ENCODE peak calls at places on chromosomes 1 and 21, in six cellular contexts. F is H9, E is IMR-90, D is neuronal stem cell, N is mesenchymal stem cell, L is H1. I is an unnamed sample.

GRCh38 chr1:119968068-119968492 is 71.8 kb upstream of the ADAM30 start:
- DNase-seq in N (peak; percentile 59), L (peak; percentile 86), D (peak; percentile 42), E (peak; percentile 52), F (peak; percentile 74), I (peak; percentile 65)

GRCh38 chr1:181459067-181459466 is 24.2 kb upstream of the CACNA1E start:
- DNase-seq in D (no peak), N (no peak), E (no peak), L (peak; percentile 11), F (no peak), I (peak; percentile 69)

GRCh38 chr21:46069166-46069565 is 28.7 kb upstream of the COL6A2 start:
- DNase-seq in N (no peak), L (no peak), E (no peak), D (no peak), F (no peak), I (no peak)

GRCh38 chr1:44655609-44656008 is 18.7 kb downstream of the TMEM53 start:
- DNase-seq in D (no peak), L (peak; percentile 66), F (peak; percentile 69), N (peak; percentile 25), E (no peak), I (peak; percentile 49)

GRCh38 chr1:170095976-170096725 is 21.7 kb upstream of the KIFAP3 start:
- DNase-seq in L (no peak), D (no peak), F (no peak), N (no peak), E (no peak), I (no peak)

GRCh38 chr1:156692958-156693857 is 12.2 kb downstream of the CRABP2 start:
- DNase-seq in F (peak; percentile 98), N (no peak), D (peak; percentile 81), L (peak; percentile 96), E (no peak), I (no peak)

GRCh38 chr1:201230676-201231075 is 40.1 kb downstream of the IGFN1 start:
- DNase-seq in N (no peak), F (no peak), E (no peak), L (no peak), D (no peak), I (no peak)

GRCh38 chr1:27884182-27884954 is 12.0 kb downstream of the THEMIS2 start:
- DNase-seq in L (no peak), E (no peak), N (no peak), F (no peak), D (no peak), I (no peak)

GRCh38 chr1:165902565-165902964 is 75.2 kb downstream of the UCK2 start:
- DNase-seq in L (no peak), E (no peak), D (no peak), F (no peak), N (no peak), I (no peak)

GRCh38 chr1:208243851-208244583 is at the start of gene PLXNA2:
- DNase-seq in L (peak; percentile 82), D (peak; percentile 79), N (peak; percentile 75), F (peak; percentile 91), E (peak; percentile 52), I (peak; percentile 60)

GRCh38 chr1:31798086-31798432 is 17.8 kb downstream of the SPOCD1 start:
- DNase-seq in E (no peak), F (no peak), N (no peak), D (no peak), L (no peak), I (no peak)

GRCh38 chr1:89727517-89728312 is 93.1 kb upstream of the LRRC8D start:
- DNase-seq in F (no peak), D (no peak), N (no peak), L (no peak), E (no peak), I (no peak)

GRCh38 chr1:89724369-89725015 is 91.6 kb downstream of the LRRC8C start:
- DNase-seq in D (no peak), E (peak; percentile 59), N (no peak), F (no peak), L (no peak), I (peak; percentile 34)

GRCh38 chr1:89725676-89726075 is 92.8 kb downstream of the LRRC8C start:
- DNase-seq in E (no peak), D (no peak), L (no peak), F (no peak), N (no peak), I (no peak)

GRCh38 chr1:89725016-89725380 is 92.1 kb downstream of the LRRC8C start:
- DNase-seq in D (no peak), L (no peak), F (no peak), N (peak; percentile 83), E (peak; percentile 96), I (peak; percentile 7)

DNA sequence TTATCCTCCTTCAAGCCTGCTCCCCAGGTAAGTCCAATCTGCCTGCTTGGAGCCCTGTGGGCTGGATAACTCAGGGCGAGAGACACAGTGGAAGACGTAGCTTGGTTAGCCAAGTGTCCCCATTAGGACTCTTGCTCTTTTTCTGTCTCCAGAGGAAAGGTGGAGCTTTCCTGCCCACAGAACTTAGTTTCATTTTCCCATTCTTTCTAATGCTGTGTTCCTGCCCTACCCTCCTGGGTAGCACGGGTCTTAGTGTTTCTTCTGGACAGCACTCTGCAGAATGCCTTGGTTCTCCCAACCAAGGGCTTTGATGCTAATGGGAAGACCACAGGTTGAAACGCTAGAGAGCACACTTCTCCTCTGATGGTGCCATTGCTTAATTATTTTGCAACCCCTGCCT is 92.5 kb upstream of the LRRC8D start:
- DNase-seq in E (no peak), F (no peak), L (no peak), D (no peak), N (no peak), I (no peak)
- H3K14ac ChIP-seq in E (no peak overlapping the region), F (no peak overlapping the region), L (no peak overlapping the region), D (no peak overlapping the region), N (no peak overlapping the region), I (no peak overlapping the region)

DNA sequence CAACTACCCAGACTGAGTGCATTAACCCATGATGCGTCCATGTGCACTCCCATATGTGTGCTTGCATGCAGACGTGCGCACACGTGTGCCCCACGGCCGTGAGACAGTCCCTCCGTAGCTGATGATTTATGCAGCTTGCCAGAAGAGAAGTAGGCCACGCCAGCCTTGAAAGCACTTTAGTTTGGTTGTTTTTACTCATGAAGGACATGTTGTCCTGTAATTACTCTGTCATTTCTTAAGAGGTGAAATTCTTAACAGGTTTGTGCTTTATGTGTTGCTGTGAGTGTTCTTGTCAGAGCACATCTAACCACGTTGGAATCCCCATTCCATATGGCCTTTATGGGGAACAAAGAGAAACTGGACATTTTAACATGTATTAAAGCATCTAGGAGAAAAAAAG is 467.8 kb downstream of the LMO4 start:
- DNase-seq in L (no peak), E (no peak), F (no peak), D (no peak), N (no peak), I (no peak)
- H3K14ac ChIP-seq in L (no peak overlapping the region), E (peak overlapping the region; percentile 19), F (no peak overlapping the region), D (no peak overlapping the region), N (no peak overlapping the region), I (no peak overlapping the region)

GRCh38 chr1:247324913-247325312 is 6.8 kb downstream of the ZNF496 start:
- DNase-seq in D (peak; percentile 47), L (no peak), F (no peak), N (no peak), E (no peak), I (no peak)

GRCh38 chr1:247322437-247322836 is 9.2 kb downstream of the ZNF496 start:
- DNase-seq in D (no peak), E (no peak), L (no peak), F (no peak), N (no peak), I (peak; percentile 9)

GRCh38 chr1:247326601-247327135 is 5.0 kb downstream of the ZNF496 start:
- DNase-seq in E (no peak), D (no peak), L (no peak), N (no peak), F (no peak), I (no peak)

GRCh38 chr1:247322849-247323586 is 8.6 kb downstream of the ZNF496 start:
- DNase-seq in N (no peak), E (no peak), F (no peak), L (no peak), D (no peak), I (no peak)

DNA sequence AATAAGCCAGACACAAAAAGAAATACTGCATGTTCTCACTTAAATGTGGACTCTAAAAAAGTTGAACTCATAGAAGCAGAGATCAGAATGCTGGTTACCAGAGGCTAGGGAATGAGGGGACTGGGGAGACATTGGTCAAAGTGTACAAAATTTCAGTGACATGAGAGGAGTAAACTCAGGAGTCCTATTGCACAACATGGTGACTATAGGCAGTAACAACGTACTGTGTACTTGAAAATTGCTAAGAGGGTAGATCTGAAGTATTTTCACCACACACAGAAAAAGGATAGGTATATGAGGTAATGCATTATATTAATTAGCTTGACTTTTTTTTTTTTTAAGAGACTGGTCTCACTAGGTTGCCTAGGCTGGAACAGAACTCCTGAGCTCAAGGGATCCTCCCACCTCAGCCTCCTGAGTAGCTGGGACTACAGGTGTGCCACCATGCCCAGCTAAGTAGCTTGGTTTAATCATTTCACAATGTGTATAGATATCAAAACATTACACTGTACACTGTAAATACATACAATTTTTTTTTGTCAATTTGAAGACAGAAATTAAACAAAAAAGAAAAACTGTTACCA is 7.4 kb downstream of the ZNF496 start:
- DNase-seq in N (no peak), D (no peak), L (no peak), F (no peak), E (no peak), I (peak; percentile 15)
- H3K14ac ChIP-seq in N (no peak overlapping the region), D (no peak overlapping the region), L (no peak overlapping the region), F (no peak overlapping the region), E (no peak overlapping the region), I (no peak overlapping the region)

GRCh38 chr1:186476306-186477040 is 15.6 kb upstream of the PDC start:
- DNase-seq in N (peak; percentile 36), E (peak; percentile 90), F (no peak), L (no peak), D (no peak), I (no peak)
- H3K14ac ChIP-seq in N (no peak overlapping the region), E (no peak overlapping the region), F (no peak overlapping the region), L (no peak overlapping the region), D (no peak overlapping the region), I (no peak overlapping the region)

GRCh38 chr1:94955767-94956632 is 29.1 kb upstream of the CNN3 start:
- DNase-seq in D (no peak), E (peak; percentile 28), F (no peak), N (peak; percentile 41), L (no peak), I (no peak)
- H3K14ac ChIP-seq in D (no peak overlapping the region), E (peak overlapping the region; percentile 33), F (no peak overlapping the region), N (no peak overlapping the region), L (no peak overlapping the region), I (peak overlapping the region; percentile 46)

I was measured in trophoblast cell.